ENCODE peak calls at places on chromosomes 6 and 20, in six cellular contexts. T, D, X, J, E and R are unnamed samples.

GRCh38 chr6:36136034-36136433 is 5.7 kb downstream of the MAPK13 start:
- DNase-seq in T (no peak), D (no peak), X (no peak), J (no peak), E (no peak), R (no peak)

GRCh38 chr6:41073968-41074691 is 1.4 kb downstream of the NFYA start:
- DNase-seq in T (no peak), D (no peak), X (no peak), J (no peak), E (no peak), R (no peak)

GRCh38 chr20:58838174-58838573 is 12.5 kb downstream of the GNAS-AS1 start:
- DNase-seq in T (no peak), D (no peak), X (no peak), J (no peak), E (no peak), R (no peak)

GRCh38 chr6:40922281-40922680 is 116.7 kb downstream of the UNC5CL start:
- DNase-seq in T (no peak), D (no peak), X (no peak), J (no peak), E (no peak), R (no peak)

GRCh38 chr20:9214676-9215075 is 145.8 kb downstream of the PLCB4 start:
- DNase-seq in T (no peak), D (no peak), X (no peak), J (no peak), E (no peak), R (no peak)

GRCh38 chr6:2999005-2999620 is 581 bp upstream of the NQO2 start:
- DNase-seq in T (peak; percentile 91), D (no peak), X (peak; percentile 95), J (no peak), E (no peak), R (peak; percentile 84)

GRCh38 chr6:88866856-88867255 is 96.6 kb downstream of the RNGTT start:
- DNase-seq in T (no peak), D (no peak), X (no peak), J (no peak), E (no peak), R (no peak)

GRCh38 chr6:3001773-3002293 is 2.1 kb downstream of the NQO2 start:
- DNase-seq in T (peak; percentile 59), D (no peak), X (peak; percentile 74), J (no peak), E (peak; percentile 37), R (peak; percentile 72)

GRCh38 chr20:56867128-56867527 is 238.0 kb downstream of the TFAP2C start:
- DNase-seq in T (no peak), D (no peak), X (no peak), J (no peak), E (no peak), R (no peak)

GRCh38 chr6:168376120-168376519 is 56.5 kb upstream of the DACT2 start:
- DNase-seq in T (no peak), D (no peak), X (no peak), J (no peak), E (no peak), R (no peak)

GRCh38 chr6:152313542-152314482 is 323.4 kb downstream of the SYNE1 start:
- DNase-seq in T (no peak), D (no peak), X (no peak), J (no peak), E (no peak), R (no peak)

GRCh38 chr20:57237006-57237953 is 29.2 kb downstream of the BMP7 start:
- DNase-seq in T (no peak), D (no peak), X (no peak), J (no peak), E (no peak), R (no peak)

GRCh38 chr6:109455502-109456282 is at the start of gene MICAL1:
- DNase-seq in T (no peak), D (peak; percentile 70), X (peak; percentile 75), J (peak; percentile 72), E (peak; percentile 70), R (peak; percentile 60)

GRCh38 chr6:77383026-77383425 is 80.3 kb downstream of the HTR1B start:
- DNase-seq in T (no peak), D (no peak), X (no peak), J (no peak), E (no peak), R (no peak)
- TF ChIP-seq POLR2A in T (no peak), D (no peak), X (no peak), J (no peak), E (no peak), R (no peak)

GRCh38 chr20:1809121-1809520 is 86.1 kb upstream of the SIRPA start:
- DNase-seq in T (no peak), D (no peak), X (no peak), J (no peak), E (no peak), R (peak; percentile 80)
- TF ChIP-seq POLR2A in T (no peak), D (no peak), X (no peak), J (no peak), E (no peak), R (no peak)

GRCh38 chr20:23357767-23358562 is 4.0 kb upstream of the GZF1 start:
- DNase-seq in T (peak; percentile 99), D (peak; percentile 100), X (peak; percentile 100), J (peak; percentile 100), E (peak; percentile 100), R (peak; percentile 86)
- TF ChIP-seq POLR2A in T (peak; percentile 64), D (peak; percentile 54), X (peak; percentile 95), J (peak; percentile 58), E (peak; percentile 87), R (peak; percentile 88)

DNA sequence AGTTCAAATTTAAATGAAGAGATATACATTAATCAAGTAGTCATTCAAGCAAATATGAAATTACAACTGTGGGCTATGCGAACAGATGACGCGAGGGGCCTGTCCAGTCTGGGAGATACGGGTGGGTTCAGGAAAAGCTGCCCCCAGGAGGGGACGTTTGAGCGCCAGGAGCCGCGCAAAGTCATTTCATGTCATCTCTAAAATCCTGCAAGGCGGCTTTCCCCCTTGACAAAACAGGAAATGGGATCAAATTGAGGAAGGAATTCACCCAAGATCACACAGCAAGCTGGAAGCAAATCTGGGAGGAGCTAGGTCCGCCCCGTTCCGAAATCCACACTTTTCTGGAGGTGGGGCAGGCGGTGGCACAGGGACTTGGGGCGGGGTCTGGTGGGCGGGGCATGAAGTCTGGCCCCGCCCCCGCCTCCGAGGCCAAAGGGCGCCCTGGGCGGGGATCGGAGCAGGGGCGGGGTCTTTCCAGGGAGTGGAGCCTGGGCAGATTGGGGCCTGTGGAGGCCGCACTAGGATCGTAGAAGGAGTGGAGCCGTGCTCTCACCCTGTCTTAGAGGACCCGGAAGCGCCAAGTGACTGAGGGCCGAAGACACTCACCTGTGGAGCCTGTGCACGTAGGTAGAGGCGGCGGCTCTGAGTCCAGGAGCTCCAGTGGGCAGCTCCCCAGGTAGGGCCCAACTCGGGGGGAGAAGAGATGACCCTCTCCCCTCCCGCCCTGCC is at the start of gene LPIN3:
- DNase-seq in T (peak; percentile 94), D (peak; percentile 92), X (peak; percentile 91), J (peak; percentile 95), E (peak; percentile 95), R (peak; percentile 81)
- TF ChIP-seq POLR2A in T (peak; percentile 47), D (peak; percentile 2), X (peak; percentile 33), J (peak; percentile 17), E (peak; percentile 86), R (no peak)